ENCODE peak calls at places on chromosomes 5 and 9, in seven cellular contexts. F is stomach, M is upper lobe of right lung, K is IMR-90, L is cardiac fibroblast, D is A549, J is SJSA1. B is an unnamed sample.

GRCh38 chr5:122517091-122517490 is 205.1 kb downstream of the SNCAIP start:
- DNase-seq in K (no peak), F (no peak), D (no peak), J (no peak), M (no peak), L (no peak), B (no peak)

GRCh38 chr5:63963080-63963735 is 963 bp upstream of the HTR1A start:
- DNase-seq in L (peak), J (peak), D (peak), M (no peak), K (peak), F (no peak), B (peak)

GRCh38 chr9:94156549-94157407 is 72.5 kb downstream of the PTPDC1 start:
- DNase-seq in J (no peak), M (peak), F (peak), K (peak), L (peak), D (peak), B (no peak)

GRCh38 chr5:151619812-151620462 is 28.8 kb upstream of the FAT2 start:
- DNase-seq in M (no peak), J (no peak), D (no peak), K (no peak), F (no peak), L (no peak), B (no peak)

GRCh38 chr9:128247191-128247803 is 28.5 kb downstream of the GOLGA2 start:
- DNase-seq in K (no peak), L (no peak), D (no peak), J (no peak), F (no peak), M (no peak), B (no peak)

GRCh38 chr5:172266676-172267092 is 16.9 kb downstream of the UBTD2 start:
- DNase-seq in J (no peak), L (peak), F (no peak), K (peak), M (no peak), D (no peak), B (no peak)

GRCh38 chr9:120708526-120709224 is 5.6 kb downstream of the MEGF9 start:
- DNase-seq in D (no peak), L (peak), J (no peak), M (no peak), K (peak), F (no peak), B (no peak)

GRCh38 chr5:67119010-67119409 is 77.6 kb downstream of the CD180 start:
- DNase-seq in K (no peak), L (no peak), J (no peak), F (no peak), D (no peak), M (no peak), B (no peak)

GRCh38 chr5:168291281-168291960 is at the start of gene WWC1:
- DNase-seq in J (peak), L (peak), K (peak), D (peak), M (peak), F (peak), B (peak)

GRCh38 chr9:135979472-135980166 is 18.4 kb upstream of the UBAC1 start:
- DNase-seq in K (no peak), J (no peak), M (no peak), F (no peak), L (no peak), D (no peak), B (no peak)

GRCh38 chr9:72133365-72134035 is 15.7 kb upstream of the GDA start:
- DNase-seq in L (no peak), D (no peak), F (no peak), M (no peak), K (no peak), J (no peak), B (no peak)

GRCh38 chr9:4739587-4740372 is 1.2 kb downstream of the AK3 start:
- DNase-seq in D (no peak), L (peak), M (peak), F (peak), J (peak), K (no peak), B (peak)

GRCh38 chr5:372556-372910 is 51.0 kb downstream of the AHRR start:
- DNase-seq in D (no peak), J (no peak), K (no peak), F (peak), M (peak), L (no peak), B (peak)

GRCh38 chr5:374631-375335 is 53.3 kb downstream of the AHRR start:
- DNase-seq in J (peak), F (no peak), M (peak), K (no peak), L (no peak), D (no peak), B (no peak)

GRCh38 chr5:372911-373709 is 51.6 kb downstream of the AHRR start:
- DNase-seq in L (no peak), J (no peak), K (no peak), M (peak), F (peak), D (no peak), B (peak)

GRCh38 chr5:375336-375920 is 53.9 kb downstream of the AHRR start:
- DNase-seq in D (no peak), F (no peak), J (no peak), M (peak), K (no peak), L (no peak), B (no peak)

DNA sequence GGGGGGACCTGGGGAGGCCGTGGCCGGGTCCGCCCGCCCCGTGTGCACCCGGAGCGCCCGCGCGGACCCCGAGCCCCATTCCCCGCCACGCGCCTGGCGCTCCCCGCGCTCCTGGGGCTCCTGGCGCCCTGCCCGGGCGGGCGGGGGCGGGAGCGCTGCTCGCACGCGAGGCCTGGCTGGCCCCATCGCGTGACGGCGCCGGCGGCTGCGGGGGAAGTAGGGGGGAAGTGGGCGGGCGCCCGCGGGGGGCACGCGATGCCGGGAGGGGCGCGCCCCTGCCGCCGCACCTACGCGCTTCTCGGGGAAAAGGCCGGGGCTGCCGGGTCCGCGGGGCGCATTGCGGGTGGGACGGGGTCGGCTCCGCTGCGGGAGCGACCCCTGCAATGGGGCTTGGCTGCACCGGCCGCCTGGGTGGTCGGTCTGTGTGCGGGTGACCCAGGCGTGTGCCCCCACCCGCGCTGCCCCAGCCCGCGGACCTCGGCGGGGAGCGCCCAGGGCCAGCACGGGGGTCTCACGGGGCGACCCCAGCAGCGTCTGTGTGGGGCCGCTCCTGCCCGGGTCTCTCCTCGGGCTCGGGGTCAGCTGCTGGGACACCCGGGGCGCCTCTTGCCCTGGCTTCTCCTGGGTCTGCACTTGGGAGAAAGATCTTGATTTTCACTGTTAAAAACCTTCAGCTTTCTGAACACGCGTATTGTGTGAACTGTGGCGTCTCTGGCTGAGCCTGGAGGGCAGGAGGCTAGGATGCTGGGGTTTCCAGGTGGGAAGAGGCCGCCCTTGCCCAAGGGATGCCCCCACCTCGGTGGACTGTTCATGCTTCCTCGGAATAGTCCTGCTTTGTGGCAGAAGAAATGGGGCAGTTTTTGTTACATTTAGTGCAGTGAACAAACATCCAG is 52.4 kb downstream of the AHRR start:
- DNase-seq in K (peak), L (peak), J (peak), F (peak), M (peak), D (no peak), B (peak)
- H3K4me3 ChIP-seq in K (peak), L (peak), J (peak), F (peak), M (peak), D (peak), B (peak)

GRCh38 chr9:37174247-37174646 is 53.9 kb downstream of the ZCCHC7 start:
- DNase-seq in J (no peak), K (peak), D (no peak), F (no peak), L (peak), M (no peak), B (no peak)

GRCh38 chr9:37180138-37180537 is 59.8 kb downstream of the ZCCHC7 start:
- DNase-seq in L (no peak), J (no peak), M (no peak), F (no peak), D (no peak), K (no peak), B (no peak)

GRCh38 chr9:37182718-37183117 is 62.3 kb downstream of the ZCCHC7 start:
- DNase-seq in K (no peak), F (no peak), J (no peak), D (no peak), M (no peak), L (no peak), B (no peak)

GRCh38 chr9:37178742-37179141 is 58.4 kb downstream of the ZCCHC7 start:
- DNase-seq in M (no peak), F (no peak), L (no peak), J (no peak), K (no peak), D (no peak), B (no peak)

GRCh38 chr9:37179576-37179975 is 59.2 kb downstream of the ZCCHC7 start:
- DNase-seq in J (no peak), M (no peak), L (no peak), F (no peak), K (no peak), D (no peak), B (no peak)
- H3K4me3 ChIP-seq in J (no peak), M (no peak), L (no peak), F (no peak), K (no peak), D (no peak), B (no peak)

DNA sequence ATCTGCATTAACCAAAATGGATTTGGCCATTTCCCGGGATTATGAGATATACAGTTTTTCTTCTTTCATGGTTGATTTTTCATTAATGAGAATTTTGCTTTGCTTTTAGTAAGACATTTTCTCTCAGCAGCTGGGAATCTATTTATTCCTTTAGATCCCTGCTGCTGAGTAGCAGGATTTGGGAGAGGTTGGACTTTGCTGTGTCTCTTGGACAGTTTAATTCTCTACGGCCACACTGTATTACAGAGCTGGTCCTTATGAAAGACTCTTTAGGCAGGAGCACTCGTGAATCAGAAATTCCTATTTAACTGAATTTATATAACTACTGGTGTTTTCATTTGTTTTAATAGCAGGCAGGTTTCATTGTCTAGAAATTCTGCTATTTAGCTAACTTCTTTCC is 1.6 kb downstream of the UNC13B start:
- DNase-seq in L (no peak), D (no peak), F (no peak), K (no peak), J (no peak), M (no peak), B (no peak)
- H3K4me3 ChIP-seq in L (peak), D (no peak), F (peak), K (no peak), J (no peak), M (peak), B (no peak)

DNA sequence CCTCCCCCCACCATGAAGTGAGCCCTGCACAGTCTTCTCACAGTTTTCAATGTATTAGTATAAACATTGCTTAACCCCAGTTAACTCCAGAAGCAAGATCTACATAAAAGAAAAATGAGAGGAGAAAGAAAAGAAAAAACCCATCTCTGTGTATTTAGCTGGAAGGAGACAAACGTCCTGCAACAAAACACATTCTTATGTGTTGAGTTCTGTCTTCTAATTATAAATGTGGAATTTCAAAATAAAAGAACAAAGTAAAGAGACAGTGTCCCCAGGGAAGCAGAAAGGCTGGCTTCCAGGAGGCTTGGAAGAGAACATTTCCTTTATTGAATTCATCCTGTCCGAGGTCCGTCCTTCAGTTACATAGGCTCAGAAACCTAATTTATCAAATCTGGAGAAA is 492.0 kb upstream of the TUSC1 start:
- DNase-seq in L (peak), J (peak), D (peak), F (no peak), M (no peak), K (no peak), B (no peak)
- H3K4me3 ChIP-seq in L (no peak), J (no peak), D (no peak), F (no peak), M (no peak), K (no peak), B (no peak)

B was measured in GM12865.